ENCODE peak calls at places on chromosome 1, in five cellular contexts. K is suprapubic skin; Y is effector memory CD4-positive, alpha-beta T cell; W is heart right ventricle; A is pancreas. O is an unnamed sample.
A peak's percentile ranks its signal among the peaks of the same experiment; 100 is the strongest.

GRCh38 chr1:198932351-198932991 is 293.6 kb downstream of the PTPRC start:
- DNase-seq in Y (no peak), W (no peak), A (no peak), K (no peak), O (no peak)

GRCh38 chr1:247228133-247228532 is 27.7 kb upstream of the VN1R5 start:
- DNase-seq in W (no peak), A (no peak), K (no peak), Y (no peak), O (no peak)

GRCh38 chr1:46539968-46540367 is 11.5 kb downstream of the KNCN start:
- DNase-seq in K (no peak), W (no peak), A (no peak), Y (no peak), O (peak; percentile 13)

GRCh38 chr1:15279576-15280230 is 32.7 kb downstream of the FHAD1 start:
- DNase-seq in K (peak; percentile 23), Y (no peak), W (no peak), A (no peak), O (no peak)

GRCh38 chr1:204077979-204078696 is 5.2 kb downstream of the SOX13 start:
- DNase-seq in A (no peak), K (no peak), W (no peak), Y (no peak), O (no peak)

GRCh38 chr1:203771901-203772301 is 6.9 kb downstream of the LAX1 start:
- DNase-seq in A (no peak), K (no peak), W (no peak), Y (no peak), O (no peak)

GRCh38 chr1:41537788-41538351 is 53.4 kb upstream of the EDN2 start:
- DNase-seq in Y (no peak), A (peak; percentile 59), W (peak; percentile 68), K (peak; percentile 47), O (no peak)

GRCh38 chr1:180571832-180572636 is 13.3 kb downstream of the OVAAL start:
- DNase-seq in A (no peak), Y (no peak), W (no peak), K (no peak), O (no peak)

GRCh38 chr1:62784509-62785365 is 805 bp downstream of the ATG4C start:
- DNase-seq in A (no peak), Y (no peak), W (no peak), K (no peak), O (no peak)

GRCh38 chr1:91617242-91617837 is 116.7 kb downstream of the CDC7 start:
- DNase-seq in Y (no peak), K (no peak), W (peak; percentile 44), A (peak; percentile 82), O (no peak)

GRCh38 chr1:215497516-215497915 is 69.6 kb upstream of the KCTD3 start:
- DNase-seq in A (no peak), K (no peak), W (no peak), Y (no peak), O (no peak)

GRCh38 chr1:85465099-85465790 is at the start of gene DDAH1:
- DNase-seq in W (peak; percentile 31), A (peak; percentile 79), K (no peak), Y (no peak), O (no peak)

GRCh38 chr1:85184245-85184644 is 16.6 kb downstream of the SYDE2 start:
- DNase-seq in Y (no peak), K (no peak), W (no peak), A (no peak), O (no peak)

GRCh38 chr1:160646711-160647328 is at the start of gene SLAMF1:
- DNase-seq in Y (peak; percentile 14), W (no peak), A (no peak), K (no peak), O (no peak)

GRCh38 chr1:164563821-164564251 is 4.9 kb downstream of the PBX1 start:
- DNase-seq in W (no peak), A (no peak), Y (no peak), K (no peak), O (no peak)

GRCh38 chr1:103514920-103515503 is 10.5 kb upstream of the RNPC3 start:
- DNase-seq in W (no peak), A (no peak), K (no peak), Y (no peak), O (no peak)

GRCh38 chr1:5620997-5621396 is 371.2 kb downstream of the NPHP4 start:
- DNase-seq in K (peak; percentile 38), Y (no peak), W (no peak), A (no peak), O (no peak)

GRCh38 chr1:20102875-20103274 is 16.5 kb downstream of the PLA2G2D start:
- DNase-seq in Y (no peak), A (no peak), K (no peak), W (no peak), O (no peak)

GRCh38 chr1:106749491-106749890 is 307.0 kb upstream of the PRMT6 start:
- DNase-seq in A (no peak), K (no peak), Y (no peak), W (no peak), O (no peak)
- H3K9me3 ChIP-seq in A (no peaks in the 10 kb centered on the region), K (no peaks in the 10 kb centered on the region), Y (no peaks in the 10 kb centered on the region), W (no peaks in the 10 kb centered on the region), O (no peaks in the 10 kb centered on the region)

GRCh38 chr1:3211582-3211981 is 142.6 kb downstream of the PRDM16 start:
- DNase-seq in W (no peak), A (no peak), K (no peak), Y (no peak), O (no peak)
- H3K27me3 ChIP-seq in W (no peaks in the 10 kb centered on the region), A (no peaks in the 10 kb centered on the region), K (peaks cover 57% of the 10 kb centered on the region), Y (no peaks in the 10 kb centered on the region), O (no peaks in the 10 kb centered on the region)

GRCh38 chr1:116292929-116293725 is 79.9 kb upstream of the ATP1A1 start:
- DNase-seq in W (no peak), Y (no peak), K (no peak), A (no peak), O (no peak)
- H3K27ac ChIP-seq in W (no peak overlapping the region), Y (no peak overlapping the region), K (no peak overlapping the region), A (no peak overlapping the region), O (no peak overlapping the region)

DNA sequence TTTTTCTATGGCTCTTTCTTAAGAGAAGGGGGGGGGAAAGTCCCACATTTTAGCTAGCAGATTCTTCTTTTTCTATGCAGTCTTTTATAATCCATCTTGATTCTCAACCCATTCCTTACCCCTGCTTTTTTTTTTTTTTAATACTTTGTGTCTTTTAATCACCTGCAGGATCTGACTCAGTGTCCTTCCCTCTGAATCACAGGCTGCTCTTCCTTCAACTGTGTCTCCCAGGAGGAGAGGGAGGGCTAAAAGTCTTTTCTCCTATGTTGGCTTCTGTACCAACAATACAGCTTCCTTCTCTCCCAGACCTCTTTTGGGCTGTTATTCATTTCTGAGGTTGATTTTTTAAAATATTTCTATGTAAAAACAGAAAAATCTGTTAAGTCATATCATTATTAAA is 686.2 kb downstream of the ADGRL2 start:
- DNase-seq in K (no peak), Y (no peak), A (no peak), W (no peak), O (no peak)
- H3K9me3 ChIP-seq in K (no peaks in the 10 kb centered on the region), Y (no peaks in the 10 kb centered on the region), A (no peaks in the 10 kb centered on the region), W (no peaks in the 10 kb centered on the region), O (no peaks in the 10 kb centered on the region)

O was measured in Panc1.